ENCODE peak calls at places on chromosomes 2 and 18, in six cellular contexts. P, I, B, Q, Z and C are unnamed samples.

GRCh38 chr2:167487728-167488127 is 599.4 kb downstream of the XIRP2 start:
- DNase-seq in P (no peak), I (no peak), B (no peak), Q (no peak), Z (no peak), C (no peak)

GRCh38 chr18:13455960-13456471 is 237.5 kb downstream of the LDLRAD4 start:
- DNase-seq in P (no peak), I (no peak), B (no peak), Q (no peak), Z (no peak), C (no peak)

GRCh38 chr2:101113441-101114267 is 37.5 kb downstream of the TBC1D8 start:
- DNase-seq in P (no peak), I (peak), B (peak), Q (no peak), Z (peak), C (no peak)

GRCh38 chr2:84687498-84688149 is 171.3 kb downstream of the DNAH6 start:
- DNase-seq in P (no peak), I (no peak), B (no peak), Q (no peak), Z (no peak), C (no peak)

GRCh38 chr2:144403940-144404339 is 116.0 kb downstream of the ZEB2 start:
- DNase-seq in P (no peak), I (peak), B (no peak), Q (no peak), Z (no peak), C (no peak)

GRCh38 chr18:23386317-23386716 is 66.8 kb upstream of the RIOK3 start:
- DNase-seq in P (no peak), I (no peak), B (peak), Q (no peak), Z (no peak), C (no peak)

GRCh38 chr2:146701183-146701582 is 1143.6 kb upstream of the ACVR2A start:
- DNase-seq in P (no peak), I (no peak), B (no peak), Q (no peak), Z (no peak), C (no peak)

GRCh38 chr18:64972545-64972944 is 778.3 kb upstream of the CDH7 start:
- DNase-seq in P (no peak), I (no peak), B (peak), Q (no peak), Z (no peak), C (no peak)

GRCh38 chr2:15593327-15593705 is 1.6 kb downstream of the DDX1 start:
- DNase-seq in P (no peak), I (no peak), B (no peak), Q (no peak), Z (no peak), C (no peak)

GRCh38 chr2:64595397-64596160 is 58.1 kb downstream of the SERTAD2 start:
- DNase-seq in P (no peak), I (peak), B (peak), Q (no peak), Z (peak), C (no peak)

GRCh38 chr2:27083410-27084296 is 2.9 kb upstream of the KHK start:
- DNase-seq in P (no peak), I (no peak), B (no peak), Q (no peak), Z (no peak), C (no peak)

GRCh38 chr18:50401888-50402287 is 27.0 kb downstream of the SKA1 start:
- DNase-seq in P (peak), I (peak), B (peak), Q (no peak), Z (peak), C (no peak)

GRCh38 chr18:10580215-10580614 is 54.4 kb downstream of the NAPG start:
- DNase-seq in P (no peak), I (no peak), B (no peak), Q (no peak), Z (no peak), C (no peak)

GRCh38 chr2:119473621-119474370 is 42.1 kb downstream of the TMEM37 start:
- DNase-seq in P (no peak), I (no peak), B (no peak), Q (no peak), Z (no peak), C (no peak)

GRCh38 chr2:164943289-164943688 is 12.0 kb downstream of the SLC38A11 start:
- DNase-seq in P (no peak), I (no peak), B (no peak), Q (no peak), Z (no peak), C (no peak)

GRCh38 chr2:31008571-31009114 is 129.6 kb downstream of the GALNT14 start:
- DNase-seq in P (no peak), I (no peak), B (no peak), Q (no peak), Z (no peak), C (no peak)

GRCh38 chr18:48541026-48541746 is 2.4 kb downstream of the CTIF start:
- DNase-seq in P (peak), I (peak), B (peak), Q (no peak), Z (peak), C (peak)

GRCh38 chr2:144642106-144642505 is 122.2 kb upstream of the ZEB2 start:
- DNase-seq in P (no peak), I (no peak), B (no peak), Q (no peak), Z (no peak), C (no peak)

GRCh38 chr2:12113364-12113763 is 366.9 kb downstream of the LPIN1 start:
- DNase-seq in P (no peak), I (no peak), B (no peak), Q (no peak), Z (no peak), C (no peak)

GRCh38 chr2:220227272-220227920 is 600.0 kb downstream of the SLC4A3 start:
- DNase-seq in P (no peak), I (peak), B (peak), Q (no peak), Z (peak), C (no peak)

GRCh38 chr2:234422242-234422641 is 74.6 kb downstream of the ARL4C start:
- DNase-seq in P (no peak), I (peak), B (peak), Q (no peak), Z (peak), C (no peak)

GRCh38 chr2:167013227-167013626 is 124.9 kb downstream of the XIRP2 start:
- DNase-seq in P (no peak), I (no peak), B (peak), Q (no peak), Z (peak), C (no peak)

GRCh38 chr2:49002750-49003149 is 151.6 kb downstream of the FSHR start:
- DNase-seq in P (no peak), I (peak), B (peak), Q (no peak), Z (peak), C (no peak)

GRCh38 chr2:5539281-5540211 is 152.6 kb upstream of the SOX11 start:
- DNase-seq in P (no peak), I (no peak), B (no peak), Q (no peak), Z (no peak), C (no peak)

GRCh38 chr18:45828917-45829811 is 3.7 kb downstream of the SIGLEC15 start:
- DNase-seq in P (no peak), I (no peak), B (no peak), Q (no peak), Z (no peak), C (no peak)

GRCh38 chr2:98771264-98771663 is 40.3 kb upstream of the MGAT4A start:
- DNase-seq in P (no peak), I (no peak), B (no peak), Q (no peak), Z (no peak), C (no peak)

GRCh38 chr2:178859760-178860159 is 52.5 kb upstream of the TTN start:
- DNase-seq in P (no peak), I (no peak), B (no peak), Q (no peak), Z (no peak), C (no peak)

GRCh38 chr2:52220393-52220792 is 1188.5 kb upstream of the NRXN1 start:
- DNase-seq in P (no peak), I (no peak), B (no peak), Q (no peak), Z (no peak), C (no peak)

DNA sequence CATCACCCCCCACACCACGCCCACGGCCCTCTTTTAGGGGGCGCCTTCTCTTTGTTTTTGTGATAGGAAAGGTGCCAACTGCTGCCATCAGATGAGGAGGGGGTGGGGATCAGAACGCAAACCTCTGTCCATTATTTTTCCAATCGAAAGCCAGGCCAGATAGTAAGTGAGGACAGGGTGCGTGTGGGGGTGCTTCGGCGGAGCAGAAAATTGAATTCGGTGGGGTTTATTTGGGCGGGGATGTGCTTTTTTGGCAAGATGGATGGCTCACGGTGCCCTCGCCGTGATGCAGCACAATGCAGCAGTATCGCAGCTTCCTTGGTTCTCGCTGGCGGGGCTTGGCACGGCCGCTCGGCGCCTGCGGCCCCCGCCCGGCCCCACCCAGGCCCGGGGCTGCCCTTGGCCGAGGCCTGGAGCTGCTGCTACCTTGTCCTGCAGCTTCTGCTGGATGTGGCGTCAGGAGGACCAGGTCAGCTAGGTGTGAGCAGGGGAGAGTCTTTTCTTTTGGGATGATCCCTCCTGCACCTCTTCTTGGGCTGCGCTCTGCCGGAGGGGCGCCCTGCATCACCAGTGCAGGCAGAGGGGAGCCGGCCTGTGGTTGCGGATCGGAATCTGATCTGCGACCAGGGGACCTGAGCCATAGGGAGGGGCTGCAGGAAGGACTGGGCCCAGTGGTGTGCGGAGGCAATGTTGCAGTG is 1.3 kb downstream of the SPTBN1 start:
- DNase-seq in P (peak), I (no peak), B (peak), Q (no peak), Z (no peak), C (peak)
- TF ChIP-seq CTCF in P (no peak), I (no peak), B (no peak), Q (no peak), Z (no peak), C (no peak)

GRCh38 chr2:17996978-17997377 is 118.5 kb downstream of the KCNS3 start:
- DNase-seq in P (no peak), I (no peak), B (no peak), Q (no peak), Z (no peak), C (no peak)

GRCh38 chr2:18001671-18002070 is 123.2 kb downstream of the KCNS3 start:
- DNase-seq in P (no peak), I (no peak), B (no peak), Q (no peak), Z (no peak), C (no peak)
- TF ChIP-seq CTCF in P (no peak), I (no peak), B (no peak), Q (no peak), Z (no peak), C (peak)

DNA sequence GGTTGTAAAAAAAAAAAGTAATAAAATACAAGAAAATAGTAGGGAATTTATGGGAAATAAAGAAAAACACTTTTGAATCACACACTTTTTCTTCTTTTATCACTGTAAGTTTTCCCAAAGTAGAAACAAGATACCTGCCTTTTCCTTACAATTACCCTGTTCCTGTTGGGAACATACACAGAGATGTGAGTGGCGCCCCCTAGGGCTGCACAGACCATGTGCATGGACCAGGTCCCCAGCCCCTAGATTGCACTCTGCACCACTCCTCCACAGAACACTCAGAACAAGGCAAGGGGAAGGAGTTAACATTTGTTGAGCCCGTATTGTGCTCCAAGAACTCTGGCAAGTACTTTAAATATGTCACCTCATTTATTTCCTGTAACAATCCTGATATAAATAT is 118.7 kb upstream of the NRP2 start:
- DNase-seq in P (no peak), I (no peak), B (no peak), Q (no peak), Z (no peak), C (no peak)
- TF ChIP-seq CTCF in P (no peak), I (no peak), B (peak), Q (no peak), Z (no peak), C (peak)

DNA sequence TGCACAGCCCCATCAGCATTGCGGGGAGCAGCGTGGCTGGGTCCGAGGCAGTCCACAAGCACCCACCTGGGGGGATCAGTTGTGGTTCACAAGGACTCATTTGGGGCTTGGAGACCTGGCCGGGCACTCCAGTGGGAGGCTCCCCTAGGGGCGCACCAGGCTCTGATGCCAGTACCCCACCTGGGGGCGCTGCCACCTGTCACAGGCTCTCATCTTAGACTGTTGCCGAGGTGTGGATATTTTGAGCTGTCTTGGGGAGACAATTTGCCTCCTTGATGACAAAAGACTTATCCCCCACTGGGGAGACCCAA is 3.0 kb downstream of the ADRA2B start:
- DNase-seq in P (no peak), I (no peak), B (no peak), Q (no peak), Z (no peak), C (no peak)
- TF ChIP-seq CTCF in P (no peak), I (no peak), B (no peak), Q (no peak), Z (no peak), C (no peak)

GRCh38 chr2:158998486-158999248 is 30.2 kb downstream of the TANC1 start:
- DNase-seq in P (no peak), I (peak), B (peak), Q (no peak), Z (peak), C (no peak)

GRCh38 chr2:158997037-158997785 is 28.8 kb downstream of the TANC1 start:
- DNase-seq in P (no peak), I (no peak), B (no peak), Q (no peak), Z (no peak), C (no peak)

GRCh38 chr2:158995677-158996049 is 27.2 kb downstream of the TANC1 start:
- DNase-seq in P (no peak), I (no peak), B (no peak), Q (no peak), Z (no peak), C (no peak)

GRCh38 chr2:158994920-158995676 is 26.7 kb downstream of the TANC1 start:
- DNase-seq in P (no peak), I (peak), B (no peak), Q (no peak), Z (no peak), C (no peak)

GRCh38 chr2:158996378-158996993 is 28.0 kb downstream of the TANC1 start:
- DNase-seq in P (no peak), I (no peak), B (no peak), Q (no peak), Z (no peak), C (no peak)
- TF ChIP-seq CTCF in P (no peak), I (peak), B (no peak), Q (peak), Z (peak), C (peak)

DNA sequence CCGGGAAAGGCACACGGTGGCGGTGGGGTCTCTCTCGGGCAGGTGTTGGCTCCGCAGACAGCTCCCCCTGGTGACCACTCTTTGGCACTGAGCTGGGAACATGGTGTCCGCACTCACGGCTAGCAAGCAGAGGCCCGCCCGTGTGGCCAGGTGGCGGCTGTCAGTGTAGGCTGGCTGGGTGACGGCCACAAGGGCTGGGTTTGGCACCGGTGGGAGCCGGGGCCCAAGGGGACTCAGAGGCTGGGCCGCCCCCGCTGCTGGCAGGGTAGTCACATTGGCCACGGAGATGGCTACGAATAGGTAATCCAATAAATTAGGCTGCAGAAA is 1071.7 kb downstream of the RPIA start:
- DNase-seq in P (peak), I (no peak), B (no peak), Q (no peak), Z (no peak), C (no peak)
- TF ChIP-seq CTCF in P (no peak), I (no peak), B (no peak), Q (no peak), Z (no peak), C (no peak)

GRCh38 chr18:42028232-42028832 is 73.3 kb downstream of the PIK3C3 start:
- DNase-seq in P (no peak), I (peak), B (peak), Q (peak), Z (peak), C (peak)
- TF ChIP-seq CTCF in P (peak), I (peak), B (peak), Q (peak), Z (peak), C (peak)